ENCODE peak calls at places on chromosomes 13 and 19, in ten cellular contexts. C is DMS 273 treated with DMSO at 0.1 percent for 48 hours, Q is right lobe of liver, X is skeletal muscle cell, H is heart left ventricle, E is T-helper 2 cell, K is fibroblast of lung, Z is frontal cortex, A is cardiac fibroblast, S is IMR-90. N is an unnamed sample.

GRCh38 chr13:51721485-51721884 is 82.5 kb downstream of the DHRS12 start:
- DNase-seq in C (no peak), Q (no peak), X (no peak), H (peak; percentile 47), E (no peak), K (no peak), Z (no peak), A (no peak), S (no peak), N (no peak)

GRCh38 chr13:113373811-113374485 is 10.0 kb upstream of the GRTP1 start:
- DNase-seq in C (no peak), Q (no peak), X (no peak), H (no peak), E (no peak), K (no peak), Z (no peak), A (no peak), S (no peak), N (no peak)

GRCh38 chr13:78601124-78601885 is 2.0 kb downstream of the POU4F1 start:
- DNase-seq in C (no peak), Q (no peak), X (no peak), H (no peak), E (no peak), K (peak; percentile 15), Z (peak; percentile 34), A (no peak), S (peak; percentile 7), N (no peak)

GRCh38 chr13:100526299-100527030 is 62.1 kb downstream of the GGACT start:
- DNase-seq in C (no peak), Q (no peak), X (no peak), H (no peak), E (no peak), K (no peak), Z (no peak), A (no peak), S (no peak), N (peak; percentile 33)

GRCh38 chr19:2355168-2356035 is 4.7 kb upstream of the TMPRSS9 start:
- DNase-seq in C (no peak), Q (no peak), X (no peak), H (no peak), E (no peak), K (peak; percentile 8), Z (no peak), A (no peak), S (no peak), N (no peak)

GRCh38 chr19:50315773-50316448 is 13.3 kb downstream of the KCNC3 start:
- DNase-seq in C (no peak), Q (no peak), X (no peak), H (no peak), E (no peak), K (no peak), Z (no peak), A (no peak), S (no peak), N (no peak)

GRCh38 chr19:3366104-3366760 is at the start of gene NFIC:
- DNase-seq in C (peak; percentile 32), Q (peak; percentile 80), X (peak; percentile 70), H (peak; percentile 86), E (no peak), K (peak; percentile 95), Z (peak; percentile 83), A (peak; percentile 83), S (peak; percentile 79), N (peak; percentile 82)

GRCh38 chr13:51738226-51738905 is 65.6 kb downstream of the DHRS12 start:
- DNase-seq in C (no peak), Q (no peak), X (no peak), H (no peak), E (no peak), K (no peak), Z (no peak), A (no peak), S (no peak), N (no peak)

GRCh38 chr13:110756268-110756667 is 42.8 kb downstream of the ING1 start:
- DNase-seq in C (no peak), Q (no peak), X (peak; percentile 25), H (no peak), E (no peak), K (peak; percentile 71), Z (no peak), A (peak; percentile 76), S (peak; percentile 95), N (no peak)

GRCh38 chr13:99417151-99417820 is 84.0 kb upstream of the TM9SF2 start:
- DNase-seq in C (no peak), Q (no peak), X (no peak), H (no peak), E (no peak), K (no peak), Z (no peak), A (no peak), S (no peak), N (no peak)

GRCh38 chr19:41235480-41235879 is 16.5 kb downstream of the AXL start:
- DNase-seq in C (no peak), Q (no peak), X (no peak), H (no peak), E (no peak), K (no peak), Z (no peak), A (no peak), S (no peak), N (no peak)

GRCh38 chr13:44304433-44304725 is 69.2 kb upstream of the SERP2 start:
- DNase-seq in C (no peak), Q (no peak), X (no peak), H (no peak), E (no peak), K (no peak), Z (no peak), A (no peak), S (no peak), N (no peak)

GRCh38 chr19:41871573-41872383 is 5.3 kb upstream of the CD79A start:
- DNase-seq in C (no peak), Q (peak; percentile 45), X (no peak), H (peak; percentile 53), E (peak; percentile 48), K (no peak), Z (no peak), A (no peak), S (no peak), N (no peak)

GRCh38 chr19:30686911-30687566 is 314.9 kb downstream of the ZNF536 start:
- DNase-seq in C (no peak), Q (no peak), X (no peak), H (no peak), E (no peak), K (no peak), Z (no peak), A (no peak), S (no peak), N (no peak)

GRCh38 chr19:1465191-1466016 is 13.6 kb downstream of the C19orf25 start:
- DNase-seq in C (no peak), Q (peak; percentile 67), X (no peak), H (peak; percentile 39), E (no peak), K (peak; percentile 39), Z (peak; percentile 58), A (peak; percentile 51), S (peak; percentile 36), N (no peak)

GRCh38 chr19:3351702-3352447 is 14.5 kb upstream of the NFIC start:
- DNase-seq in C (no peak), Q (no peak), X (no peak), H (no peak), E (no peak), K (no peak), Z (no peak), A (no peak), S (no peak), N (no peak)

GRCh38 chr13:111992911-111993310 is 74.0 kb upstream of the SOX1 start:
- DNase-seq in C (no peak), Q (no peak), X (no peak), H (no peak), E (no peak), K (no peak), Z (no peak), A (no peak), S (no peak), N (no peak)

GRCh38 chr19:39823693-39824092 is 10.3 kb downstream of the DYRK1B start:
- DNase-seq in C (no peak), Q (no peak), X (no peak), H (no peak), E (no peak), K (peak; percentile 4), Z (no peak), A (no peak), S (no peak), N (no peak)

GRCh38 chr19:49117677-49118564 is 1.0 kb downstream of the C19orf73 start:
- DNase-seq in C (no peak), Q (no peak), X (no peak), H (no peak), E (no peak), K (no peak), Z (no peak), A (no peak), S (no peak), N (no peak)

GRCh38 chr13:47076536-47076935 is 179.7 kb upstream of the HTR2A start:
- DNase-seq in C (no peak), Q (no peak), X (no peak), H (no peak), E (no peak), K (no peak), Z (no peak), A (no peak), S (peak; percentile 13), N (no peak)